ENCODE peak calls at places on chromosome 10, in ten cellular contexts. F, O, H, W, A, D, G, N, R and T are unnamed samples.
A peak's percentile ranks its signal among the peaks of the same experiment; 100 is the strongest.

GRCh38 chr10:5412277-5412941 is at the start of gene NET1:
- DNase-seq in F (peak; percentile 95), O (peak; percentile 54), H (peak; percentile 93), W (no peak), A (peak; percentile 88), D (peak; percentile 85), G (peak; percentile 85), N (peak; percentile 62), R (peak; percentile 81), T (peak; percentile 90)

GRCh38 chr10:60677541-60678129 is 100.6 kb upstream of the CDK1 start:
- DNase-seq in F (peak; percentile 22), O (no peak), H (no peak), W (no peak), A (peak; percentile 17), D (no peak), G (no peak), N (no peak), R (no peak), T (peak; percentile 33)

GRCh38 chr10:31424473-31424872 is 105.5 kb downstream of the ZEB1 start:
- DNase-seq in F (no peak), O (no peak), H (no peak), W (no peak), A (no peak), D (no peak), G (no peak), N (no peak), R (no peak), T (no peak)

GRCh38 chr10:123309740-123310139 is 155.5 kb downstream of the BUB3 start:
- DNase-seq in F (no peak), O (no peak), H (no peak), W (no peak), A (peak; percentile 6), D (no peak), G (no peak), N (no peak), R (no peak), T (no peak)

GRCh38 chr10:111107023-111107422 is 30.2 kb downstream of the ADRA2A start:
- DNase-seq in F (peak; percentile 75), O (no peak), H (no peak), W (no peak), A (no peak), D (no peak), G (no peak), N (no peak), R (no peak), T (no peak)

GRCh38 chr10:69242844-69243212 is 22.7 kb downstream of the HKDC1 start:
- DNase-seq in F (no peak), O (no peak), H (peak; percentile 79), W (no peak), A (no peak), D (no peak), G (no peak), N (no peak), R (no peak), T (no peak)

GRCh38 chr10:69716711-69717560 is 84.8 kb upstream of the COL13A1 start:
- DNase-seq in F (peak; percentile 92), O (no peak), H (peak; percentile 60), W (no peak), A (peak; percentile 38), D (no peak), G (peak; percentile 54), N (no peak), R (peak; percentile 33), T (peak; percentile 72)

GRCh38 chr10:27019827-27020226 is 80.5 kb downstream of the ANKRD26 start:
- DNase-seq in F (no peak), O (no peak), H (no peak), W (no peak), A (no peak), D (no peak), G (no peak), N (no peak), R (no peak), T (no peak)

GRCh38 chr10:117186832-117187615 is 10.3 kb upstream of the KCNK18 start:
- DNase-seq in F (no peak), O (no peak), H (peak; percentile 40), W (peak; percentile 74), A (no peak), D (no peak), G (no peak), N (no peak), R (peak; percentile 7), T (no peak)

GRCh38 chr10:66394287-66395063 is 531.4 kb upstream of the LRRTM3 start:
- DNase-seq in F (peak; percentile 1), O (no peak), H (no peak), W (no peak), A (no peak), D (no peak), G (no peak), N (no peak), R (no peak), T (no peak)

GRCh38 chr10:117449636-117450035 is 74.4 kb upstream of the PDZD8 start:
- DNase-seq in F (peak; percentile 70), O (no peak), H (no peak), W (no peak), A (no peak), D (no peak), G (no peak), N (no peak), R (no peak), T (peak; percentile 22)

GRCh38 chr10:79446451-79447020 is 1.1 kb upstream of the ZCCHC24 start:
- DNase-seq in F (peak; percentile 90), O (no peak), H (no peak), W (no peak), A (no peak), D (no peak), G (no peak), N (no peak), R (no peak), T (peak; percentile 36)

GRCh38 chr10:81963606-81964005 is 88.6 kb downstream of the NRG3 start:
- DNase-seq in F (no peak), O (no peak), H (no peak), W (no peak), A (peak; percentile 62), D (no peak), G (no peak), N (no peak), R (no peak), T (no peak)

GRCh38 chr10:33102071-33102470 is 144.0 kb upstream of the ITGB1 start:
- DNase-seq in F (no peak), O (no peak), H (no peak), W (no peak), A (no peak), D (no peak), G (no peak), N (no peak), R (no peak), T (no peak)

GRCh38 chr10:101489355-101489754 is 98.7 kb downstream of the POLL start:
- DNase-seq in F (no peak), O (no peak), H (peak; percentile 79), W (no peak), A (peak; percentile 10), D (no peak), G (no peak), N (no peak), R (peak; percentile 75), T (no peak)

GRCh38 chr10:129965418-129965793 is 1.3 kb upstream of the EBF3 start:
- DNase-seq in F (peak; percentile 61), O (no peak), H (no peak), W (no peak), A (no peak), D (no peak), G (no peak), N (no peak), R (no peak), T (no peak)
- H3K4me3 ChIP-seq in F (peak overlapping the region; percentile 26), O (no peak overlapping the region), H (peak overlapping the region; percentile 79), W (no peak overlapping the region), A (no peak overlapping the region), D (no peak overlapping the region), G (no peak overlapping the region), N (no peak overlapping the region), R (no peak overlapping the region), T (no peak overlapping the region)

GRCh38 chr10:62636825-62637248 is 167.7 kb upstream of the ADO start:
- DNase-seq in F (peak; percentile 19), O (no peak), H (no peak), W (no peak), A (no peak), D (no peak), G (peak; percentile 41), N (no peak), R (peak; percentile 11), T (no peak)
- H3K4me3 ChIP-seq in F (no peak overlapping the region), O (no peak overlapping the region), H (no peak overlapping the region), W (no peak overlapping the region), A (no peak overlapping the region), D (no peak overlapping the region), G (peak overlapping the region; percentile 33), N (peak overlapping the region; percentile 43), R (peak overlapping the region; percentile 50), T (no peak overlapping the region)

GRCh38 chr10:16518822-16519221 is 2.9 kb downstream of the C1QL3 start:
- DNase-seq in F (peak; percentile 23), O (no peak), H (peak; percentile 22), W (no peak), A (no peak), D (no peak), G (peak; percentile 5), N (no peak), R (no peak), T (no peak)
- H3K4me3 ChIP-seq in F (no peak overlapping the region), O (no peak overlapping the region), H (no peak overlapping the region), W (no peak overlapping the region), A (no peak overlapping the region), D (no peak overlapping the region), G (no peak overlapping the region), N (no peak overlapping the region), R (no peak overlapping the region), T (no peak overlapping the region)

GRCh38 chr10:30058111-30058510 is 1.3 kb downstream of the JCAD start:
- DNase-seq in F (no peak), O (no peak), H (no peak), W (no peak), A (no peak), D (no peak), G (no peak), N (no peak), R (no peak), T (no peak)

GRCh38 chr10:30058570-30059132 is 735 bp downstream of the JCAD start:
- DNase-seq in F (peak; percentile 79), O (no peak), H (peak; percentile 61), W (no peak), A (no peak), D (no peak), G (no peak), N (no peak), R (no peak), T (no peak)

GRCh38 chr10:30056281-30056680 is 3.1 kb downstream of the JCAD start:
- DNase-seq in F (peak; percentile 26), O (no peak), H (no peak), W (no peak), A (no peak), D (no peak), G (no peak), N (no peak), R (peak; percentile 47), T (no peak)

GRCh38 chr10:30056767-30057355 is 2.5 kb downstream of the JCAD start:
- DNase-seq in F (peak; percentile 73), O (no peak), H (no peak), W (no peak), A (no peak), D (no peak), G (no peak), N (no peak), R (no peak), T (no peak)

DNA sequence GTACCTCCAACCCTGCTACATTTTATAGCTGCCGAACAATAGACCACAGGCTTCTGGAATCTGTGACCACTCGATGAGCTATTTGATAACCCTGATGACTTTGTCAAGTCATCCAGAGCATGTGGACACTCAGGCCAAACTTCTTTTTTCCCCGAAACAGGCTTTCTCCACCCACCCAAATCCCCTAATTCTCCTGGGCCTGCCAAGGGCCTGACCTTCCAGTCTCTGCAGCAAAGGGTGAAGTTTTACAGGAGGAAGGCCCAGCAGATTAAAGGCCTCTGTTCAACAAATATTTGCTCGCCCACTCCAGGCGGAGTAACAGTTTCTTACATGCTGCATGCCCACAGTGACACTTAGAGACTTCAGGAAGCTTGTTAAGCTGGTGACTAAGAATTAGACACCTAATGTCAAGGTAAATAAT is 2.0 kb downstream of the JCAD start:
- DNase-seq in F (no peak), O (no peak), H (no peak), W (no peak), A (no peak), D (no peak), G (no peak), N (no peak), R (peak; percentile 40), T (no peak)
- H3K4me3 ChIP-seq in F (no peak overlapping the region), O (peak overlapping the region; percentile 66), H (peak overlapping the region; percentile 79), W (no peak overlapping the region), A (peak overlapping the region; percentile 65), D (no peak overlapping the region), G (no peak overlapping the region), N (peak overlapping the region; percentile 85), R (peak overlapping the region; percentile 99), T (no peak overlapping the region)